ENCODE peak calls at places on chromosomes 13 and 19, in four cellular contexts. K is HCT116, I is GM23248, B is MM.1S. R is an unnamed sample.

GRCh38 chr19:28941833-28942232 is 271.1 kb downstream of the UQCRFS1 start:
- DNase-seq in K (no peak), I (no peak), B (no peak), R (no peak)

GRCh38 chr13:26601669-26602068 is 44.2 kb downstream of the WASF3 start:
- DNase-seq in K (no peak), I (peak; percentile 69), B (peak; percentile 59), R (peak; percentile 52)

GRCh38 chr13:26222523-26223046 is 471 bp upstream of the RNF6 start:
- DNase-seq in K (no peak), I (no peak), B (no peak), R (no peak)

GRCh38 chr19:16661480-16662034 is 618 bp downstream of the TMEM38A start:
- DNase-seq in K (no peak), I (peak; percentile 19), B (peak; percentile 71), R (no peak)

GRCh38 chr13:50561774-50562173 is 281.7 kb downstream of the DLEU7 start:
- DNase-seq in K (no peak), I (no peak), B (no peak), R (no peak)

GRCh38 chr19:51651216-51651846 is 4.7 kb upstream of the SIGLEC14 start:
- DNase-seq in K (no peak), I (no peak), B (no peak), R (no peak)

GRCh38 chr19:17103177-17103576 is 27.6 kb downstream of the MYO9B start:
- DNase-seq in K (peak; percentile 40), I (peak; percentile 52), B (no peak), R (peak; percentile 58)

GRCh38 chr13:64909184-64909583 is 2321.0 kb downstream of the PCDH9 start:
- DNase-seq in K (no peak), I (no peak), B (no peak), R (no peak)

GRCh38 chr19:35369522-35369921 is 1.3 kb upstream of the GPR42 start:
- DNase-seq in K (no peak), I (no peak), B (no peak), R (no peak)

GRCh38 chr19:39563408-39563807 is 23.4 kb upstream of the EID2 start:
- DNase-seq in K (peak; percentile 12), I (peak; percentile 24), B (no peak), R (peak; percentile 85)

GRCh38 chr13:80297094-80297493 is 43.8 kb downstream of the SPRY2 start:
- DNase-seq in K (no peak), I (no peak), B (no peak), R (no peak)

GRCh38 chr19:48413879-48414623 is 20.6 kb downstream of the GRIN2D start:
- DNase-seq in K (no peak), I (peak; percentile 75), B (no peak), R (peak; percentile 54)

GRCh38 chr19:33062902-33063301 is 1.8 kb downstream of the RHPN2 start:
- DNase-seq in K (no peak), I (no peak), B (no peak), R (no peak)
- H3K9ac ChIP-seq in K (peak overlapping the region; percentile 91), I (no peak overlapping the region), B (no peak overlapping the region), R (peak overlapping the region; percentile 40)

GRCh38 chr19:31408460-31409124 is 59.4 kb upstream of the TSHZ3 start:
- DNase-seq in K (no peak), I (peak; percentile 90), B (no peak), R (peak; percentile 36)
- H3K9me2 ChIP-seq in K (no peaks in the 10 kb centered on the region), I (no peaks in the 10 kb centered on the region), B (no peaks in the 10 kb centered on the region), R (no peaks in the 10 kb centered on the region)

GRCh38 chr19:18603255-18603957 is 3.2 kb downstream of the CRLF1 start:
- DNase-seq in K (no peak), I (peak; percentile 66), B (no peak), R (peak; percentile 15)
- TF ChIP-seq EZH2 in K (no peak), I (no peak), B (no peak), R (no peak)

GRCh38 chr19:14495678-14496028 is 274 bp downstream of the GIPC1 start:
- DNase-seq in K (no peak), I (no peak), B (no peak), R (no peak)

GRCh38 chr19:14496029-14496848 is at the start of gene GIPC1:
- DNase-seq in K (peak; percentile 97), I (peak; percentile 99), B (peak; percentile 76), R (peak; percentile 99)

GRCh38 chr19:14494910-14495677 is 833 bp downstream of the GIPC1 start:
- DNase-seq in K (no peak), I (peak; percentile 51), B (no peak), R (peak; percentile 79)

GRCh38 chr19:14497347-14497921 is 1.5 kb upstream of the GIPC1 start:
- DNase-seq in K (no peak), I (peak; percentile 53), B (no peak), R (peak; percentile 50)

GRCh38 chr19:14496849-14497346 is 971 bp upstream of the GIPC1 start:
- DNase-seq in K (no peak), I (peak; percentile 49), B (no peak), R (no peak)
- H3K9ac ChIP-seq in K (peak overlapping the region; percentile 86), I (no peak overlapping the region), B (no peak overlapping the region), R (peak overlapping the region; percentile 66)

DNA sequence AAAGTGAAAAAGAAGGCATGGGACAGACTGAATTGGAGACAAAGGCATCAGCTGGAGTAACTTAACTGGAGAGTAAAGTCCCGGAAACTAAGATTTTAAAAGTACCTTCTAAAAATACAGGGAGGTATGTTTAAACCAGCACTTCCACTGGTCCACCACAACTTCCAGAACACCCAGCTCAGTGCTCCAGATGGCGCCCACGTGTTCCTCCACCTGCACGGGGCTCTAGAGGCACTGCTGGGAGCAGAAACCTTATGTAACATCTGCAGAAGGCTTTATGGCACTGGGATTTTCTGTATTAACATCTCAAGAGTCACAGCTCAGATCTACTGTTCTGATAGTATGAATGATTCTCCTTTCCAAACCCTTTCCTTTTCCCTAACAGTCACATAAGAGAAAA is 252.1 kb downstream of the DCLK1 start:
- DNase-seq in K (no peak), I (no peak), B (peak; percentile 28), R (no peak)
- H3K9me2 ChIP-seq in K (no peaks in the 10 kb centered on the region), I (no peaks in the 10 kb centered on the region), B (no peaks in the 10 kb centered on the region), R (no peaks in the 10 kb centered on the region)

GRCh38 chr13:98141938-98142426 is 912 bp upstream of the FARP1 start:
- DNase-seq in K (no peak), I (no peak), B (no peak), R (no peak)
- TF ChIP-seq EZH2 in K (no peak), I (no peak), B (no peak), R (no peak)

GRCh38 chr19:41957838-41958366 is 1.2 kb downstream of the RABAC1 start:
- DNase-seq in K (peak; percentile 79), I (peak; percentile 90), B (peak; percentile 83), R (peak; percentile 87)

GRCh38 chr19:41958367-41959055 is 610 bp downstream of the RABAC1 start:
- DNase-seq in K (peak; percentile 40), I (peak; percentile 92), B (peak; percentile 82), R (peak; percentile 60)

GRCh38 chr19:41955521-41955920 is 3.6 kb downstream of the RABAC1 start:
- DNase-seq in K (no peak), I (no peak), B (no peak), R (no peak)

GRCh38 chr19:41956621-41957020 is 2.5 kb downstream of the RABAC1 start:
- DNase-seq in K (no peak), I (no peak), B (no peak), R (no peak)

GRCh38 chr19:41957161-41957837 is 1.8 kb downstream of the RABAC1 start:
- DNase-seq in K (no peak), I (no peak), B (no peak), R (no peak)
- H3K9ac ChIP-seq in K (peak overlapping the region; percentile 84), I (peak overlapping the region; percentile 100), B (no peak overlapping the region), R (peak overlapping the region; percentile 58)

GRCh38 chr13:39100996-39101751 is 62.9 kb downstream of the NHLRC3 start:
- DNase-seq in K (no peak), I (no peak), B (no peak), R (no peak)
- H3K9me2 ChIP-seq in K (no peaks in the 10 kb centered on the region), I (no peaks in the 10 kb centered on the region), B (no peaks in the 10 kb centered on the region), R (no peaks in the 10 kb centered on the region)

DNA sequence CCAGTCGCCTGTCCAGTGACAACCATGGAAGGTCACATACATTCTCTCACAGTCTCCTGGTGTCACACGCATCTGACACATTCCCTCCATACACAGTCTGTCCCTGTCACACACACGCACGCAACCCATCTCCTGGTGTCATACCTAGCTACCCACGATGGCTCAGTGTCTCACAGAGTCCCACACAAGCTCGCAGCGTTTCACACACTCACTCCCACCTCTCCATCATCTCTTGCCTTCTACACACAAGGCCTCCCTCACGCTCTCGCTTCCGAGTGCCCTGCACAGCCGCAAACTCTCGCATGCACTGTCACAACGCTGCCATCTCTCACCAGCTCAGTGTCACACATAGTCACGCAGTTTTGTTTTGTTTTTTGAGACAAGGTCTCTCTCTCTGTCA is 1.2 kb upstream of the GNG8 start:
- DNase-seq in K (no peak), I (no peak), B (no peak), R (no peak)
- TF ChIP-seq EZH2 in K (no peak), I (no peak), B (no peak), R (no peak)